ENCODE peak calls at places on chromosomes 4 and X, in five cellular contexts. Y is mucosa of descending colon, R is bronchial epithelial cell, T is astrocyte of the cerebellum, H is astrocyte. Q is an unnamed sample.

GRCh38 chr4:158783775-158784174 is 14.9 kb downstream of the FNIP2 start:
- DNase-seq in T (no peak), H (peak; percentile 64), Y (no peak), R (peak; percentile 55), Q (no peak)

GRCh38 chrX:100649550-100650356 is 5.8 kb downstream of the SRPX2 start:
- DNase-seq in Y (peak; percentile 59), T (peak; percentile 59), R (peak; percentile 81), H (peak; percentile 89), Q (peak; percentile 52)

GRCh38 chrX:33183366-33183765 is 28.0 kb downstream of the DMD start:
- DNase-seq in T (peak; percentile 38), R (no peak), Y (no peak), H (peak; percentile 8), Q (no peak)

GRCh38 chrX:148681605-148682004 is 181.2 kb downstream of the AFF2 start:
- DNase-seq in H (no peak), Y (no peak), R (no peak), T (no peak), Q (no peak)

GRCh38 chr4:67721770-67722597 is 21.0 kb upstream of the UBA6 start:
- DNase-seq in Y (no peak), T (no peak), R (peak; percentile 96), H (peak; percentile 76), Q (peak; percentile 67)

GRCh38 chr4:138003248-138003647 is 238.9 kb downstream of the SLC7A11 start:
- DNase-seq in T (peak; percentile 23), R (no peak), Y (no peak), H (peak; percentile 56), Q (no peak)

GRCh38 chrX:141468940-141469339 is 115.6 kb downstream of the SPANXA1 start:
- DNase-seq in Y (no peak), H (peak; percentile 75), T (peak; percentile 13), R (peak; percentile 44), Q (no peak)

GRCh38 chr4:85514783-85515182 is 39.8 kb downstream of the ARHGAP24 start:
- DNase-seq in H (no peak), R (no peak), T (no peak), Y (no peak), Q (no peak)

GRCh38 chr4:108324450-108324849 is 155.7 kb upstream of the LEF1 start:
- DNase-seq in Y (no peak), H (no peak), T (no peak), R (no peak), Q (no peak)

GRCh38 chrX:3990569-3990968 is 277.1 kb upstream of the PRKX start:
- DNase-seq in Y (no peak), T (no peak), R (no peak), H (no peak), Q (no peak)

GRCh38 chr4:89836897-89837384 is at the start of gene SNCA:
- DNase-seq in T (no peak), Y (peak; percentile 34), R (peak; percentile 60), H (peak; percentile 53), Q (no peak)

GRCh38 chr4:88211473-88212252 is 53.2 kb upstream of the ABCG2 start:
- DNase-seq in H (peak; percentile 13), Y (peak; percentile 83), R (peak; percentile 34), T (peak; percentile 28), Q (peak; percentile 15)

GRCh38 chr4:105572296-105572695 is 19.9 kb downstream of the ARHGEF38 start:
- DNase-seq in Y (no peak), H (no peak), T (no peak), R (no peak), Q (no peak)

GRCh38 chrX:145393702-145394235 is 146.5 kb downstream of the SPANXN1 start:
- DNase-seq in T (no peak), H (no peak), R (no peak), Y (no peak), Q (no peak)

GRCh38 chrX:17226736-17227135 is 148.3 kb upstream of the NHS start:
- DNase-seq in T (no peak), Y (no peak), R (no peak), H (no peak), Q (no peak)

GRCh38 chr4:93127489-93127888 is 701.1 kb upstream of the ATOH1 start:
- DNase-seq in Y (no peak), H (no peak), R (no peak), T (no peak), Q (no peak)

GRCh38 chrX:107775734-107776511 is at the start of gene TSC22D3:
- DNase-seq in R (peak; percentile 59), H (peak; percentile 31), T (no peak), Y (peak; percentile 61), Q (no peak)

GRCh38 chr4:157096439-157096838 is 20.5 kb downstream of the GLRB start:
- DNase-seq in Y (no peak), H (peak; percentile 25), T (no peak), R (no peak), Q (no peak)

GRCh38 chrX:130173190-130173895 is 1.6 kb downstream of the RAB33A start:
- DNase-seq in T (no peak), H (peak; percentile 75), Y (peak; percentile 45), R (no peak), Q (no peak)

GRCh38 chr4:45172636-45173035 is 446.3 kb upstream of the GNPDA2 start:
- DNase-seq in Y (no peak), R (no peak), H (no peak), T (no peak), Q (no peak)

GRCh38 chrX:7926501-7926900 is 712 bp downstream of the PNPLA4 start:
- DNase-seq in R (peak; percentile 50), T (no peak), Y (no peak), H (peak; percentile 25), Q (no peak)

GRCh38 chrX:51568586-51568985 is 50.1 kb downstream of the CENPVL3 start:
- DNase-seq in Y (no peak), R (peak; percentile 92), T (no peak), H (peak; percentile 43), Q (peak; percentile 20)

GRCh38 chr4:87117051-87117729 is 103.2 kb downstream of the KLHL8 start:
- DNase-seq in T (no peak), Y (no peak), H (no peak), R (no peak), Q (no peak)

GRCh38 chr4:78291277-78291676 is 234.2 kb downstream of the FRAS1 start:
- DNase-seq in R (no peak), T (no peak), H (no peak), Y (no peak), Q (no peak)

GRCh38 chr4:80489798-80490197 is 154.3 kb downstream of the CFAP299 start:
- DNase-seq in T (no peak), R (no peak), Y (no peak), H (no peak), Q (no peak)

GRCh38 chr4:7086384-7086783 is 18.5 kb upstream of the GRPEL1 start:
- DNase-seq in Y (no peak), T (no peak), H (no peak), R (no peak), Q (no peak)

GRCh38 chr4:22233257-22233656 is 282.6 kb downstream of the ADGRA3 start:
- DNase-seq in R (no peak), T (no peak), H (no peak), Y (no peak), Q (no peak)

GRCh38 chr4:8132947-8133705 is 25.5 kb downstream of the ABLIM2 start:
- DNase-seq in R (no peak), T (no peak), H (no peak), Y (no peak), Q (no peak)

GRCh38 chrX:1542994-1543725 is 6.2 kb upstream of the P2RY8 start:
- DNase-seq in R (no peak), T (no peak), Y (no peak), H (no peak), Q (no peak)

GRCh38 chr4:106851686-106852085 is 184.4 kb downstream of the DKK2 start:
- DNase-seq in T (no peak), H (no peak), R (no peak), Y (no peak), Q (peak; percentile 36)

GRCh38 chr4:139767585-139767984 is 102.0 kb downstream of the MGST2 start:
- DNase-seq in T (no peak), Y (no peak), H (no peak), R (no peak), Q (no peak)

GRCh38 chrX:69280956-69281355 is 115.7 kb upstream of the PJA1 start:
- DNase-seq in T (no peak), Y (peak; percentile 10), H (no peak), R (no peak), Q (no peak)

GRCh38 chr4:2819244-2820215 is 24.1 kb upstream of the ADD1 start:
- DNase-seq in T (no peak), R (no peak), Y (no peak), H (no peak), Q (no peak)
- H3K4me3 ChIP-seq in T (peak overlapping the region; percentile 51), R (no peak overlapping the region), Y (no peak overlapping the region), H (peak overlapping the region; percentile 71), Q (peak overlapping the region; percentile 51)

DNA sequence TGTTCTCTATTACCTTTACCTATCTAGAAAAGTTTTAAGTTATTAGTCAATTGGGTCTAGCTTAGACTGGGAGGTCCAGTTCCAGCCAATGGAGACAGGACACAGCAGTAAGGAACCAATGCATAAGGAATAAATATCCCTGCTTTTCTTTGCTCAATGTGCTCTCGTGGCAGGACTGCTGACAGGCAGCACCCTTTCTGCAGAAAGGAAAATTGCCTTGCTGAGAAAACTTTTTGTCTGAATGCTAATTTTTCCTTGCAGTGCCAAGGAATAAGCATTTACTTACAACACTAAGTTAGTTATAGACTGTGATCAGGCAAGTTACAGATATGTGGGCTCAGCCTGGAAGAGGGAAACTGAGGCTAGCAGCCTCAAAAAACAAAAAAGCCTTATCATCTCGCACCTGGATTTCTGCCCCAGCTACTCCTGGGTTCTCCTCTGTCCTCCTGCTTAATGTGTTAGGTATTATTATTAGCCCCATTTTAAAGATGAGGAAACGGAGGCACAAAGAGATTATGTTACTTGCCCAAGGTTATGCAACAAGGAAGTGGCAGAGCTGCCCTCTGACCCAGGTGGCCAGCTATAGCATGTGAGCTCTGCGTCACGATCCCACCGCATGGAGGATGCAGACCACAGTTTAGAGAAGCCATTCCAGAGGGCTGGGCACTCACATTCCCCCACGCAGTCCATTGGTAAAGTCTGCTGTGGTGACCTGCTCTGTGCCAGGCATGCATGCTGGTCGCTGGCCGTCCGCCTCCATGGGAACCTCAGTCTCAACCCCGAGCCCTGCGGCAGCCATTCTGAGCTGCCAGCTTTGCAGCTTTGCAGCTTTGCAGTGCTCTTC is 40.5 kb upstream of the C4orf50 start:
- DNase-seq in R (no peak), Y (no peak), H (no peak), T (no peak), Q (no peak)
- TF ChIP-seq CTCF in R (no peak), Y (no peak), H (no peak), T (no peak), Q (no peak)

DNA sequence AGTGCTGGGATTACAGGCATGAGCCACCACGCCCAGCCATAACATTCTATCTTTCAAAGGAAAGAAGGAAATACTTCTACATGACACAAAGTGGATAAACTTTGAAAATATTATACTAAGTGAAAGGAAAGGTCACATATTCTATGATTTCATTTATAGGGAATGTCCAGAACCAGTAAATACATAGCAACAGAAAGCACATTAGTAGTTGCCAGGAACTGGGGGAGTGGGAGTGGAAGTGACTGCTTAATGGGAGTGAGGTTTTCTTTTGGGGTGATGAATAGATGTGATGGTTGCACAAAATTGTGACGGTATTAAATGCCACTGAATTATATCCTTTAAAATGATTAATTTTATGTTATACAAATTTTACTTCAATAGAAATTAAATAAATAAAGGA is 95.7 kb upstream of the IL15 start:
- DNase-seq in T (no peak), R (no peak), H (peak; percentile 63), Y (no peak), Q (no peak)
- H3K4me3 ChIP-seq in T (no peak overlapping the region), R (no peak overlapping the region), H (no peak overlapping the region), Y (no peak overlapping the region), Q (no peak overlapping the region)

DNA sequence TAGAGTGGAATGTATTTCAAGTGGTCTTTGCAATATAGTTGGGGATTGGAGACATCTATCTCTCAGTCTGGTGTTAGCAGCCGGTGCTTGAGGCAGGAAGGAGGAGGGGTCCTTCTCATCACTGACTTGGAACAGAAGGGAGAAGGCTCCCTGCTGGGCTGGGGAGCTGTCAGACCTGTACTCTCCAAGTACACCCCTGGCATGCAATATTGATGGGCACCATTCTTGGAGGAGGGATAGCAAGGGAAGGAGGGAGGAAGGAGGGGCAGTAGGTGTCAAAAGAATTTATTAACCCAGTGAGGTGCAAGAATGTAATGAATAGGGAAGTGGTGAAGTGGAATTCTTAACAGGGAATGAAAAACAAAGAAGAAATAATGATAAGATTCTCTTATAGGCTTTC is 338.8 kb downstream of the UNC5C start:
- DNase-seq in H (no peak), T (no peak), Y (no peak), R (no peak), Q (no peak)
- TF ChIP-seq CTCF in H (no peak), T (no peak), Y (no peak), R (no peak), Q (no peak)